ENCODE peak calls at places on chromosomes 5 and 9, in nine cellular contexts. M, F, D, A, W, V, G, T and H are unnamed samples.

GRCh38 chr9:91790912-91791311 is 159.1 kb downstream of the ROR2 start:
- DNase-seq in M (no peak), F (peak; percentile 25), D (no peak), A (peak; percentile 89), W (no peak), V (peak; percentile 78), G (no peak), T (no peak), H (no peak)

GRCh38 chr5:17218353-17219005 is 1.0 kb downstream of the BASP1 start:
- DNase-seq in M (no peak), F (peak; percentile 57), D (no peak), A (peak; percentile 67), W (peak; percentile 76), V (peak; percentile 79), G (peak; percentile 66), T (peak; percentile 54), H (no peak)

GRCh38 chr9:124202447-124202971 is 55.2 kb upstream of the NEK6 start:
- DNase-seq in M (peak; percentile 30), F (peak; percentile 69), D (peak; percentile 84), A (peak; percentile 16), W (no peak), V (peak; percentile 18), G (no peak), T (peak; percentile 60), H (no peak)

GRCh38 chr9:18910858-18911257 is 122.2 kb downstream of the SAXO1 start:
- DNase-seq in M (no peak), F (no peak), D (no peak), A (peak; percentile 53), W (peak; percentile 29), V (no peak), G (no peak), T (no peak), H (no peak)

GRCh38 chr9:64128572-64128971 is 1156.4 kb downstream of the FOXD4L5 start:
- DNase-seq in M (no peak), F (no peak), D (no peak), A (no peak), W (no peak), V (no peak), G (no peak), T (no peak), H (no peak)

GRCh38 chr5:107812570-107813141 is 141.9 kb upstream of the EFNA5 start:
- DNase-seq in M (no peak), F (no peak), D (no peak), A (peak; percentile 86), W (peak; percentile 89), V (peak; percentile 70), G (peak; percentile 86), T (no peak), H (no peak)

GRCh38 chr9:128689293-128689770 is 310 bp downstream of the SET start:
- DNase-seq in M (peak; percentile 64), F (peak; percentile 73), D (peak; percentile 52), A (no peak), W (peak; percentile 8), V (no peak), G (no peak), T (peak; percentile 52), H (no peak)

GRCh38 chr5:100464418-100464817 is 70.8 kb upstream of the FAM174A start:
- DNase-seq in M (no peak), F (no peak), D (no peak), A (peak; percentile 71), W (peak; percentile 81), V (peak; percentile 28), G (peak; percentile 89), T (no peak), H (no peak)

GRCh38 chr5:97735209-97735608 is 552.2 kb upstream of the RIOK2 start:
- DNase-seq in M (no peak), F (no peak), D (no peak), A (peak; percentile 92), W (peak; percentile 84), V (peak; percentile 85), G (peak; percentile 94), T (no peak), H (no peak)

GRCh38 chr5:177112589-177113220 is 20.9 kb upstream of the NSD1 start:
- DNase-seq in M (no peak), F (no peak), D (no peak), A (no peak), W (no peak), V (no peak), G (no peak), T (no peak), H (no peak)

GRCh38 chr5:177117441-177118045 is 16.0 kb upstream of the NSD1 start:
- DNase-seq in M (no peak), F (no peak), D (no peak), A (no peak), W (no peak), V (no peak), G (no peak), T (no peak), H (no peak)

GRCh38 chr5:177111720-177112394 is 21.7 kb upstream of the NSD1 start:
- DNase-seq in M (peak; percentile 81), F (peak; percentile 79), D (peak; percentile 67), A (peak; percentile 30), W (no peak), V (peak; percentile 69), G (no peak), T (no peak), H (no peak)

GRCh38 chr5:177113566-177114424 is 19.8 kb upstream of the NSD1 start:
- DNase-seq in M (peak; percentile 65), F (peak; percentile 94), D (peak; percentile 75), A (peak; percentile 63), W (peak; percentile 71), V (peak; percentile 86), G (peak; percentile 26), T (peak; percentile 72), H (peak; percentile 27)

DNA sequence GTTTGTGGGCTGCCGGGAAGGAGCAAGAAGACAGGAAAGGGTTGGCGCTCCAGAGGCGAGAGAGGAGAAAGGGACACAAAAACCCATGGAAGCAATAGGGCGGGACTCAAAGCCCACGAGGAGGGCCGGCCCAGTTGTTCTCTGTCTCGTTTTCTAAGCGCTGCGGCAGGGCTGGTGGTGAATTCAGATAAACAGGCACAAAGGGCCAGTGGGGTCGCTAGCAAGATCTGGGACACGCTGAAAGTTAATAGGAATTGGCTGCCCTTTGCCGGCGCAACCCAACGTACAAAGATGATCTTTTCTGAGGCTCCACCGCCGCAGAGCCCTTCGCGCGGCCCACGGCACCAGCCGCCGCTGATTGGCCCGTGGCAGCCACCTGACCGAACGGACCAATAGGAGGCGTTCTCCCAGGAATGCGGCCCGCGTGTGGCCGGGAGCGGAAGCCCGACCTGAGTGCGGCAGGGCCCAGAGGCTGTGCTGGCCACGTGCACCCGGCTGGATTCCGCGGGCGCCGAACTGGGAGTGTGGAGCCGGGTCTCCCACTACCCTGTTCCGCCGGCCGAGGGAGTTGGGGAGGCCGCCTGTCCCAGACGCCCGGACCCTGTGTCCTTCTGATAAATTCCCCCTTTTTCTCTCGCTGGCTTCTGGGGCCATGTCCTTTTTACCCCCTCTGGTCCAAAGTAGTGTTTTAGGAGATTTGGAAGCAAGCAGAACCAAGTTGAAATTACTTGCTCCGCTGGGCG is 16.8 kb upstream of the NSD1 start:
- DNase-seq in M (no peak), F (peak; percentile 95), D (peak; percentile 78), A (peak; percentile 53), W (peak; percentile 70), V (peak; percentile 93), G (peak; percentile 75), T (peak; percentile 83), H (no peak)
- H3K4me3 ChIP-seq in M (no peak overlapping the region), F (no peak overlapping the region), D (peak overlapping the region; percentile 34), A (no peak overlapping the region), W (peak overlapping the region; percentile 22), V (peak overlapping the region; percentile 36), G (no peak overlapping the region), T (peak overlapping the region; percentile 37), H (no peak overlapping the region)

GRCh38 chr5:150612905-150613670 is 27.4 kb upstream of the SYNPO start:
- DNase-seq in M (no peak), F (no peak), D (no peak), A (no peak), W (no peak), V (no peak), G (peak; percentile 49), T (peak; percentile 58), H (no peak)

GRCh38 chr5:150615141-150615699 is 25.2 kb upstream of the SYNPO start:
- DNase-seq in M (no peak), F (peak; percentile 85), D (no peak), A (peak; percentile 64), W (peak; percentile 59), V (peak; percentile 51), G (peak; percentile 83), T (peak; percentile 46), H (no peak)

GRCh38 chr5:150614651-150615040 is 25.8 kb upstream of the SYNPO start:
- DNase-seq in M (no peak), F (no peak), D (no peak), A (no peak), W (no peak), V (no peak), G (no peak), T (no peak), H (no peak)

GRCh38 chr5:150612405-150612804 is 28.1 kb upstream of the SYNPO start:
- DNase-seq in M (no peak), F (no peak), D (no peak), A (no peak), W (no peak), V (no peak), G (no peak), T (no peak), H (no peak)

GRCh38 chr5:150613991-150614650 is 26.3 kb upstream of the SYNPO start:
- DNase-seq in M (no peak), F (peak; percentile 92), D (no peak), A (no peak), W (no peak), V (no peak), G (no peak), T (no peak), H (no peak)
- TF ChIP-seq CTCF in M (peak; percentile 38), F (peak; percentile 14), D (peak; percentile 60), A (no peak), W (peak; percentile 37), V (no peak), G (no peak), T (no peak), H (peak; percentile 12)

DNA sequence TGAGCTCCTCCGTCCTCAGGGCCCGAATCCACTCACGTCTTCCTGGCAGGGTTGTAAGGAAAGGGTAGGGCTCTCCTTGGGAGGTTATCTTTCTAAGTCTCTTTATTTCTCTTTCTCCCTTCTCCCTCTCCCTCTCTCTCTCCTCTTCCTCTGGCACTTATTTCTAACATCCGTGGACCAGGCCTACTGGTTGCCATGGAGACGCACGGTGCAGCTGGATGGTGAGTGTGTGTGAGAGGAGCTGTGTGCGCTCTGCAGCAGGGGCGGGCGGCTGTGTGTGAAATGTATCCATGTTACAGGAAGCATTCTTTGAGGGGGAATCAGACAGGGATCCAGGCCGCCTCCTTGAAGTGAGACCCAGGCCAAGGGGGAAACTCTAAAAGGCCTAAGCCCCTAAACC is 32.2 kb downstream of the PCDH1 start:
- DNase-seq in M (no peak), F (peak; percentile 94), D (no peak), A (peak; percentile 85), W (peak; percentile 71), V (peak; percentile 69), G (peak; percentile 54), T (no peak), H (no peak)
- H3K4me3 ChIP-seq in M (no peak overlapping the region), F (no peak overlapping the region), D (no peak overlapping the region), A (no peak overlapping the region), W (no peak overlapping the region), V (no peak overlapping the region), G (no peak overlapping the region), T (no peak overlapping the region), H (no peak overlapping the region)

GRCh38 chr5:81881595-81881994 is 90.2 kb upstream of the ATG10 start:
- DNase-seq in M (no peak), F (no peak), D (no peak), A (no peak), W (no peak), V (no peak), G (no peak), T (no peak), H (no peak)

GRCh38 chr5:81879936-81880335 is 91.9 kb upstream of the ATG10 start:
- DNase-seq in M (no peak), F (no peak), D (no peak), A (no peak), W (no peak), V (no peak), G (no peak), T (no peak), H (no peak)

GRCh38 chr5:81884871-81885270 is 87.0 kb upstream of the ATG10 start:
- DNase-seq in M (no peak), F (no peak), D (no peak), A (no peak), W (no peak), V (no peak), G (no peak), T (no peak), H (no peak)
- TF ChIP-seq CTCF in M (no peak), F (no peak), D (no peak), A (no peak), W (no peak), V (no peak), G (no peak), T (no peak), H (peak; percentile 24)